ENCODE peak calls at places on chromosomes 3 and 15, in nine cellular contexts. One of them, this sample, is unnamed.

GRCh38 chr3:190621971-190622370 is 108.1 kb downstream of the IL1RAP start:
- DNase-seq in head of caudate nucleus: no peak
- DNase-seq in SW480: no peak
- DNase-seq in nephron progenitor cell: no peak
- DNase-seq in IMR-90: no peak
- DNase-seq in NCI-H510A treated with DMSO at 0.1 percent for 48 hours: no peak
- DNase-seq in epithelial cell of esophagus: no peak
- DNase-seq in Right ventricle myocardium superior: no peak
- DNase-seq in colonic mucosa: no peak
- DNase-seq in this sample: no peak

GRCh38 chr15:33201376-33202189 is 7.1 kb upstream of the FMN1 start:
- DNase-seq in head of caudate nucleus: no peak
- DNase-seq in Right ventricle myocardium superior: peak; percentile 41
- DNase-seq in IMR-90: peak; percentile 20
- DNase-seq in nephron progenitor cell: peak; percentile 21
- DNase-seq in epithelial cell of esophagus: peak; percentile 94
- DNase-seq in NCI-H510A treated with DMSO at 0.1 percent for 48 hours: peak; percentile 65
- DNase-seq in colonic mucosa: peak; percentile 45
- DNase-seq in SW480: peak; percentile 90
- DNase-seq in this sample: no peak

GRCh38 chr3:130786306-130786705 is 39.7 kb upstream of the PIK3R4 start:
- DNase-seq in NCI-H510A treated with DMSO at 0.1 percent for 48 hours: no peak
- DNase-seq in SW480: no peak
- DNase-seq in head of caudate nucleus: no peak
- DNase-seq in IMR-90: no peak
- DNase-seq in Right ventricle myocardium superior: no peak
- DNase-seq in epithelial cell of esophagus: peak; percentile 19
- DNase-seq in nephron progenitor cell: no peak
- DNase-seq in colonic mucosa: no peak
- DNase-seq in this sample: no peak

GRCh38 chr3:130093741-130094391 is 12.2 kb downstream of the ALG1L2 start:
- DNase-seq in Right ventricle myocardium superior: no peak
- DNase-seq in NCI-H510A treated with DMSO at 0.1 percent for 48 hours: no peak
- DNase-seq in nephron progenitor cell: no peak
- DNase-seq in SW480: peak; percentile 73
- DNase-seq in colonic mucosa: peak; percentile 70
- DNase-seq in IMR-90: no peak
- DNase-seq in epithelial cell of esophagus: no peak
- DNase-seq in head of caudate nucleus: no peak
- DNase-seq in this sample: no peak

GRCh38 chr15:39680868-39681267 is 100.0 kb downstream of the THBS1 start:
- DNase-seq in SW480: no peak
- DNase-seq in Right ventricle myocardium superior: no peak
- DNase-seq in head of caudate nucleus: no peak
- DNase-seq in colonic mucosa: no peak
- DNase-seq in nephron progenitor cell: no peak
- DNase-seq in IMR-90: peak; percentile 52
- DNase-seq in epithelial cell of esophagus: no peak
- DNase-seq in NCI-H510A treated with DMSO at 0.1 percent for 48 hours: no peak
- DNase-seq in this sample: peak; percentile 81

GRCh38 chr3:50245831-50246516 is 10.0 kb downstream of the GNAI2 start:
- DNase-seq in SW480: peak; percentile 75
- DNase-seq in colonic mucosa: peak; percentile 96
- DNase-seq in nephron progenitor cell: peak; percentile 99
- DNase-seq in IMR-90: peak; percentile 78
- DNase-seq in Right ventricle myocardium superior: peak; percentile 95
- DNase-seq in NCI-H510A treated with DMSO at 0.1 percent for 48 hours: peak; percentile 19
- DNase-seq in head of caudate nucleus: peak; percentile 93
- DNase-seq in epithelial cell of esophagus: peak; percentile 90
- DNase-seq in this sample: peak; percentile 90

GRCh38 chr15:58880320-58880719 is 53.2 kb downstream of the SLTM start:
- DNase-seq in NCI-H510A treated with DMSO at 0.1 percent for 48 hours: no peak
- DNase-seq in IMR-90: no peak
- DNase-seq in colonic mucosa: no peak
- DNase-seq in SW480: no peak
- DNase-seq in epithelial cell of esophagus: no peak
- DNase-seq in head of caudate nucleus: no peak
- DNase-seq in Right ventricle myocardium superior: no peak
- DNase-seq in nephron progenitor cell: no peak
- DNase-seq in this sample: no peak

GRCh38 chr3:195863121-195864061 is 45.0 kb downstream of the TNK2 start:
- DNase-seq in epithelial cell of esophagus: peak; percentile 93
- DNase-seq in Right ventricle myocardium superior: peak; percentile 95
- DNase-seq in nephron progenitor cell: peak; percentile 91
- DNase-seq in IMR-90: peak; percentile 89
- DNase-seq in SW480: peak; percentile 84
- DNase-seq in NCI-H510A treated with DMSO at 0.1 percent for 48 hours: peak; percentile 37
- DNase-seq in colonic mucosa: peak; percentile 89
- DNase-seq in head of caudate nucleus: peak; percentile 91
- DNase-seq in this sample: peak; percentile 94

GRCh38 chr3:36679384-36680200 is 84.8 kb downstream of the DCLK3 start:
- DNase-seq in NCI-H510A treated with DMSO at 0.1 percent for 48 hours: no peak
- DNase-seq in head of caudate nucleus: no peak
- DNase-seq in colonic mucosa: no peak
- DNase-seq in nephron progenitor cell: no peak
- DNase-seq in SW480: peak; percentile 29
- DNase-seq in Right ventricle myocardium superior: no peak
- DNase-seq in epithelial cell of esophagus: peak; percentile 92
- DNase-seq in IMR-90: peak; percentile 95
- DNase-seq in this sample: peak; percentile 78

GRCh38 chr3:130342821-130343661 is 2.4 kb upstream of the COL6A5 start:
- DNase-seq in head of caudate nucleus: no peak
- DNase-seq in nephron progenitor cell: no peak
- DNase-seq in epithelial cell of esophagus: no peak
- DNase-seq in Right ventricle myocardium superior: no peak
- DNase-seq in colonic mucosa: no peak
- DNase-seq in IMR-90: no peak
- DNase-seq in SW480: no peak
- DNase-seq in NCI-H510A treated with DMSO at 0.1 percent for 48 hours: no peak
- DNase-seq in this sample: no peak

GRCh38 chr15:42172475-42172874 is 16.0 kb upstream of the PLA2G4F start:
- DNase-seq in NCI-H510A treated with DMSO at 0.1 percent for 48 hours: no peak
- DNase-seq in SW480: no peak
- DNase-seq in nephron progenitor cell: no peak
- DNase-seq in IMR-90: no peak
- DNase-seq in Right ventricle myocardium superior: no peak
- DNase-seq in colonic mucosa: no peak
- DNase-seq in epithelial cell of esophagus: no peak
- DNase-seq in head of caudate nucleus: no peak
- DNase-seq in this sample: no peak

GRCh38 chr15:91456251-91456718 is 356.2 kb downstream of the SV2B start:
- DNase-seq in head of caudate nucleus: no peak
- DNase-seq in nephron progenitor cell: no peak
- DNase-seq in NCI-H510A treated with DMSO at 0.1 percent for 48 hours: no peak
- DNase-seq in colonic mucosa: no peak
- DNase-seq in Right ventricle myocardium superior: no peak
- DNase-seq in SW480: peak; percentile 66
- DNase-seq in IMR-90: peak; percentile 87
- DNase-seq in epithelial cell of esophagus: peak; percentile 94
- DNase-seq in this sample: peak; percentile 87

GRCh38 chr3:143084856-143085731 is 34.5 kb upstream of the CHST2 start:
- DNase-seq in head of caudate nucleus: no peak
- DNase-seq in colonic mucosa: no peak
- DNase-seq in epithelial cell of esophagus: peak; percentile 71
- DNase-seq in SW480: no peak
- DNase-seq in IMR-90: peak; percentile 47
- DNase-seq in Right ventricle myocardium superior: no peak
- DNase-seq in NCI-H510A treated with DMSO at 0.1 percent for 48 hours: no peak
- DNase-seq in nephron progenitor cell: no peak
- DNase-seq in this sample: peak; percentile 90

GRCh38 chr3:9301091-9301490 is 51.6 kb upstream of the SRGAP3 start:
- DNase-seq in IMR-90: no peak
- DNase-seq in colonic mucosa: no peak
- DNase-seq in epithelial cell of esophagus: peak; percentile 18
- DNase-seq in Right ventricle myocardium superior: no peak
- DNase-seq in SW480: no peak
- DNase-seq in head of caudate nucleus: no peak
- DNase-seq in nephron progenitor cell: no peak
- DNase-seq in NCI-H510A treated with DMSO at 0.1 percent for 48 hours: no peak
- DNase-seq in this sample: no peak

GRCh38 chr3:104291878-104292277 is 1074.8 kb upstream of the ALCAM start:
- DNase-seq in nephron progenitor cell: no peak
- DNase-seq in colonic mucosa: no peak
- DNase-seq in SW480: no peak
- DNase-seq in head of caudate nucleus: no peak
- DNase-seq in IMR-90: no peak
- DNase-seq in epithelial cell of esophagus: no peak
- DNase-seq in Right ventricle myocardium superior: no peak
- DNase-seq in NCI-H510A treated with DMSO at 0.1 percent for 48 hours: no peak
- DNase-seq in this sample: no peak

GRCh38 chr3:132781922-132782321 is 59.7 kb upstream of the NPHP3 start:
- DNase-seq in Right ventricle myocardium superior: no peak
- DNase-seq in NCI-H510A treated with DMSO at 0.1 percent for 48 hours: no peak
- DNase-seq in head of caudate nucleus: no peak
- DNase-seq in colonic mucosa: no peak
- DNase-seq in epithelial cell of esophagus: no peak
- DNase-seq in SW480: no peak
- DNase-seq in IMR-90: no peak
- DNase-seq in nephron progenitor cell: no peak
- DNase-seq in this sample: no peak

This sample was measured in cardiac fibroblast.